ENCODE peak calls at places on chromosomes 6 and 20, in four cellular contexts. One of them, this sample, is unnamed. For H3K4me1, the result is how much of the 10 kb centered on the place peaks cover.

GRCh38 chr6:49025273-49026240 is 437.5 kb downstream of the MMUT start:
- DNase-seq in adrenal gland: no peak
- DNase-seq in heart right ventricle: no peak
- DNase-seq in A549: no peak
- DNase-seq in this sample: no peak

GRCh38 chr6:151284431-151285060 is 44.8 kb downstream of the AKAP12 start:
- DNase-seq in adrenal gland: no peak
- DNase-seq in heart right ventricle: no peak
- DNase-seq in A549: no peak
- DNase-seq in this sample: no peak

GRCh38 chr6:46651006-46651405 is 1.6 kb downstream of the CYP39A1 start:
- DNase-seq in adrenal gland: no peak
- DNase-seq in heart right ventricle: no peak
- DNase-seq in A549: no peak
- DNase-seq in this sample: no peak

GRCh38 chr6:118783931-118784528 is 109.9 kb upstream of the ASF1A start:
- DNase-seq in adrenal gland: no peak
- DNase-seq in heart right ventricle: no peak
- DNase-seq in A549: no peak
- DNase-seq in this sample: no peak

GRCh38 chr20:51487525-51488279 is 54.8 kb downstream of the NFATC2 start:
- DNase-seq in adrenal gland: peak
- DNase-seq in heart right ventricle: no peak
- DNase-seq in A549: peak
- DNase-seq in this sample: no peak

GRCh38 chr6:17233531-17233930 is 47.6 kb upstream of the RBM24 start:
- DNase-seq in adrenal gland: no peak
- DNase-seq in heart right ventricle: no peak
- DNase-seq in A549: no peak
- DNase-seq in this sample: no peak

GRCh38 chr20:32474967-32475819 is 109.9 kb downstream of the NOL4L start:
- DNase-seq in adrenal gland: peak
- DNase-seq in heart right ventricle: peak
- DNase-seq in A549: peak
- DNase-seq in this sample: peak

GRCh38 chr20:19460386-19460785 is 247.9 kb downstream of the SLC24A3 start:
- DNase-seq in adrenal gland: no peak
- DNase-seq in heart right ventricle: no peak
- DNase-seq in A549: no peak
- DNase-seq in this sample: no peak

GRCh38 chr6:44341095-44341890 is 1.2 kb upstream of the SPATS1 start:
- DNase-seq in adrenal gland: no peak
- DNase-seq in heart right ventricle: no peak
- DNase-seq in A549: no peak
- DNase-seq in this sample: no peak

GRCh38 chr20:33309631-33310030 is 26.6 kb downstream of the BPIFB1 start:
- DNase-seq in adrenal gland: no peak
- DNase-seq in heart right ventricle: no peak
- DNase-seq in A549: no peak
- DNase-seq in this sample: no peak

GRCh38 chr6:56902551-56903464 is 52.1 kb upstream of the BEND6 start:
- DNase-seq in adrenal gland: no peak
- DNase-seq in heart right ventricle: peak
- DNase-seq in A549: peak
- DNase-seq in this sample: no peak

GRCh38 chr20:13930246-13930645 is 60.2 kb downstream of the SEL1L2 start:
- DNase-seq in adrenal gland: no peak
- DNase-seq in heart right ventricle: no peak
- DNase-seq in A549: no peak
- DNase-seq in this sample: no peak

GRCh38 chr20:61185841-61186601 is 66.0 kb upstream of the CDH4 start:
- DNase-seq in adrenal gland: no peak
- DNase-seq in heart right ventricle: no peak
- DNase-seq in A549: peak
- DNase-seq in this sample: no peak

GRCh38 chr20:10642859-10643559 is 30.8 kb downstream of the JAG1 start:
- DNase-seq in adrenal gland: no peak
- DNase-seq in heart right ventricle: no peak
- DNase-seq in A549: no peak
- DNase-seq in this sample: no peak

GRCh38 chr6:24903681-24904080 is 32.1 kb downstream of the RIPOR2 start:
- DNase-seq in adrenal gland: no peak
- DNase-seq in heart right ventricle: no peak
- DNase-seq in A549: no peak
- DNase-seq in this sample: no peak

GRCh38 chr6:24900917-24901697 is 34.7 kb downstream of the RIPOR2 start:
- DNase-seq in adrenal gland: no peak
- DNase-seq in heart right ventricle: no peak
- DNase-seq in A549: no peak
- DNase-seq in this sample: no peak

GRCh38 chr6:24901698-24902328 is 33.9 kb downstream of the RIPOR2 start:
- DNase-seq in adrenal gland: no peak
- DNase-seq in heart right ventricle: no peak
- DNase-seq in A549: no peak
- DNase-seq in this sample: no peak

GRCh38 chr6:24905485-24905884 is 30.3 kb downstream of the RIPOR2 start:
- DNase-seq in adrenal gland: no peak
- DNase-seq in heart right ventricle: no peak
- DNase-seq in A549: no peak
- DNase-seq in this sample: no peak

DNA sequence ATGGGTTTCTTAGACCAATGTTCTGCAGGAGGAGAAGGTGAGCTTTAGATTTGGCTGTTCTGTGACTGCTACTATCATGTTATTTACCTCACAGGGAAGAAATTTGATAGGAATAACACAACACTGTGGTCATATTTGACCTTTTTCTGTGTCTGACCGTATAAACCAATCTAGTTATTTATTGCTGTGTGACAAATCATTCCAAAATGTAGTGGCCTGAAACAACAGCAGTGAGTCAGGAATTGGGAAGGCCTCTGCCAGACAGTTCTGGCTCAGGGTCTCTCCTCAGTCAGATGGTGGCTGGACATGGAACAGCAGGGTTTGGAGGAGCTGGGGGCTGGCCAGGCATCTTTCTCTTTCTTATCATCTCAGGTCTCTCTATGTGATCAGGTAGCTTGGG is 33.0 kb downstream of the RIPOR2 start:
- DNase-seq in adrenal gland: peak
- DNase-seq in heart right ventricle: no peak
- DNase-seq in A549: no peak
- DNase-seq in this sample: no peak
- H3K4me1 ChIP-seq in adrenal gland: under half
- H3K4me1 ChIP-seq in heart right ventricle: under half
- H3K4me1 ChIP-seq in A549: under half
- H3K4me1 ChIP-seq in this sample: under half

DNA sequence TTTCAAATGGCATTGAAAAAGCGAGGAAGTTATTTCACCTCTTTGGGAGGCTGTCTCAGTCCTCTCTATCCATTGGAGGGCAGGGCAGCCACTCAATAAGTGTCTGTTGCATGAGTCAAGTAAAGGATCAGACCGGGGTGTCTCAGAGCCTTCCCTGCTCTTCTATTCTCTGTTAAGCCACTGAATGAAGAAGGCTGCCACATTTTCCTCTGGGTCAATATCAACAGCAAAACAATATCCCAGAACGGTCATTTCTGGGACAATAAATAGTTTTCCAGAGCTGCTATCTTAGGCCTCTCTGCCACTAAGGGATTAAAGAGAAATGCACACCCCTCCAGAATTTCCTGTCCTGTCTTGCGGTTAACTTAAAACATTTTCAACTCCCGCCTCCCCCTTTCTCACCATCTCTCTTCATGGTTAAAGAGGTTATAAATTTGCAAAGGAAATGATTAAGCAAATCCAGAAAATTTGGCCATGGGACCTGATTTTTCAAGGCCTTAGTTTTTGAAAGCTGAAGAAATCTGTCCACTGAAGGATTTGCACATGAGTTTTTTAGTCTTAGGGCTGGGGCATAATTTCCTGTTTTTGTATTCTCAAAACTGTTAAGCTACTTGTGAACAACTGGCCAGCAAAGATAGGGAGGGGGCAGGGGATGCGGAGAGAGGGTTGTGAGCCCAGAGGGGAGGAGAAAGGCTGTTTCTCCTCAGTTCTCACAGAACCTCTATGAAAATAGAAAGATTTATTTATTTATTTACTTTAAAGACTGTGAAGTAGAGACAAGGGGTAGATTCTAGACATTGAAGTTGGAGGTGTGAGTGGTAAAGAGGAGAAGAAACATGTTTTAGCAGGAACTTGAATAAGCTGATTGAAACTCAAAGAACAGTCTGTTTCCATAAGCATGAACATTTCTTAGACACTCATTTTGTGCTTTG is 135.7 kb downstream of the BCAS1 start:
- DNase-seq in adrenal gland: no peak
- DNase-seq in heart right ventricle: peak
- DNase-seq in A549: no peak
- DNase-seq in this sample: no peak
- H3K4me3 ChIP-seq in adrenal gland: no peak
- H3K4me3 ChIP-seq in heart right ventricle: no peak
- H3K4me3 ChIP-seq in A549: no peak
- H3K4me3 ChIP-seq in this sample: no peak

GRCh38 chr6:111267764-111268333 is 180.5 kb downstream of the SLC16A10 start:
- DNase-seq in adrenal gland: no peak
- DNase-seq in heart right ventricle: no peak
- DNase-seq in A549: no peak
- DNase-seq in this sample: no peak
- H3K4me1 ChIP-seq in adrenal gland: under half
- H3K4me1 ChIP-seq in heart right ventricle: under half
- H3K4me1 ChIP-seq in A549: under half
- H3K4me1 ChIP-seq in this sample: under half

GRCh38 chr6:30724906-30725667 is 4.9 kb downstream of the TUBB start:
- DNase-seq in adrenal gland: no peak
- DNase-seq in heart right ventricle: no peak
- DNase-seq in A549: no peak
- DNase-seq in this sample: no peak
- H3K4me3 ChIP-seq in adrenal gland: no peak
- H3K4me3 ChIP-seq in heart right ventricle: no peak
- H3K4me3 ChIP-seq in A549: no peak
- H3K4me3 ChIP-seq in this sample: no peak